ENCODE peak calls at places on chromosomes 16 and 17, in five cellular contexts. One of them, this sample, is unnamed.
A peak's percentile ranks its signal among the peaks of the same experiment; 100 is the strongest.

GRCh38 chr16:75273054-75273925 is 21.9 kb upstream of the BCAR1 start:
- DNase-seq in activated T-helper 1 cell treated with anti-CD3 and anti-CD28 coated beads, Interleukin-2, amount 50 U/mL, for 16 hours: no peak
- DNase-seq in T-helper 17 cell: no peak
- DNase-seq in endothelial cell of umbilical vein: peak; percentile 58
- DNase-seq in dermis blood vessel endothelial cell: peak; percentile 51
- DNase-seq in this sample: no peak

GRCh38 chr16:27977966-27978365 is 85.5 kb downstream of the GSG1L start:
- DNase-seq in activated T-helper 1 cell treated with anti-CD3 and anti-CD28 coated beads, Interleukin-2, amount 50 U/mL, for 16 hours: no peak
- DNase-seq in T-helper 17 cell: no peak
- DNase-seq in endothelial cell of umbilical vein: no peak
- DNase-seq in dermis blood vessel endothelial cell: no peak
- DNase-seq in this sample: no peak

GRCh38 chr17:9444687-9445086 is 130.9 kb downstream of the STX8 start:
- DNase-seq in activated T-helper 1 cell treated with anti-CD3 and anti-CD28 coated beads, Interleukin-2, amount 50 U/mL, for 16 hours: no peak
- DNase-seq in T-helper 17 cell: no peak
- DNase-seq in endothelial cell of umbilical vein: peak; percentile 68
- DNase-seq in dermis blood vessel endothelial cell: peak; percentile 42
- DNase-seq in this sample: no peak

GRCh38 chr16:31452631-31453106 is 6.6 kb upstream of the ARMC5 start:
- DNase-seq in activated T-helper 1 cell treated with anti-CD3 and anti-CD28 coated beads, Interleukin-2, amount 50 U/mL, for 16 hours: no peak
- DNase-seq in T-helper 17 cell: no peak
- DNase-seq in endothelial cell of umbilical vein: peak; percentile 25
- DNase-seq in dermis blood vessel endothelial cell: peak; percentile 43
- DNase-seq in this sample: no peak

GRCh38 chr16:2985457-2985856 is 5.2 kb upstream of the PKMYT1 start:
- DNase-seq in activated T-helper 1 cell treated with anti-CD3 and anti-CD28 coated beads, Interleukin-2, amount 50 U/mL, for 16 hours: no peak
- DNase-seq in T-helper 17 cell: no peak
- DNase-seq in endothelial cell of umbilical vein: no peak
- DNase-seq in dermis blood vessel endothelial cell: no peak
- DNase-seq in this sample: peak; percentile 31

GRCh38 chr17:49209061-49209571 is 1.3 kb downstream of the GNGT2 start:
- DNase-seq in activated T-helper 1 cell treated with anti-CD3 and anti-CD28 coated beads, Interleukin-2, amount 50 U/mL, for 16 hours: no peak
- DNase-seq in T-helper 17 cell: no peak
- DNase-seq in endothelial cell of umbilical vein: no peak
- DNase-seq in dermis blood vessel endothelial cell: no peak
- DNase-seq in this sample: no peak

GRCh38 chr17:13619462-13619861 is 17.7 kb upstream of the HS3ST3A1 start:
- DNase-seq in activated T-helper 1 cell treated with anti-CD3 and anti-CD28 coated beads, Interleukin-2, amount 50 U/mL, for 16 hours: no peak
- DNase-seq in T-helper 17 cell: no peak
- DNase-seq in endothelial cell of umbilical vein: no peak
- DNase-seq in dermis blood vessel endothelial cell: no peak
- DNase-seq in this sample: no peak

GRCh38 chr17:47325176-47325575 is 1.4 kb downstream of the EFCAB13 start:
- DNase-seq in activated T-helper 1 cell treated with anti-CD3 and anti-CD28 coated beads, Interleukin-2, amount 50 U/mL, for 16 hours: no peak
- DNase-seq in T-helper 17 cell: no peak
- DNase-seq in endothelial cell of umbilical vein: no peak
- DNase-seq in dermis blood vessel endothelial cell: no peak
- DNase-seq in this sample: no peak

GRCh38 chr16:68973611-68974120 is 130.3 kb downstream of the TANGO6 start:
- DNase-seq in activated T-helper 1 cell treated with anti-CD3 and anti-CD28 coated beads, Interleukin-2, amount 50 U/mL, for 16 hours: no peak
- DNase-seq in T-helper 17 cell: no peak
- DNase-seq in endothelial cell of umbilical vein: no peak
- DNase-seq in dermis blood vessel endothelial cell: no peak
- DNase-seq in this sample: no peak

GRCh38 chr17:45234641-45235040 is 13.0 kb downstream of the FMNL1 start:
- DNase-seq in activated T-helper 1 cell treated with anti-CD3 and anti-CD28 coated beads, Interleukin-2, amount 50 U/mL, for 16 hours: no peak
- DNase-seq in T-helper 17 cell: no peak
- DNase-seq in endothelial cell of umbilical vein: no peak
- DNase-seq in dermis blood vessel endothelial cell: no peak
- DNase-seq in this sample: peak; percentile 78

GRCh38 chr17:19301274-19301946 is 61.1 kb downstream of the B9D1 start:
- DNase-seq in activated T-helper 1 cell treated with anti-CD3 and anti-CD28 coated beads, Interleukin-2, amount 50 U/mL, for 16 hours: no peak
- DNase-seq in T-helper 17 cell: no peak
- DNase-seq in endothelial cell of umbilical vein: no peak
- DNase-seq in dermis blood vessel endothelial cell: no peak
- DNase-seq in this sample: no peak

GRCh38 chr17:60153606-60154355 is 4.0 kb downstream of the CA4 start:
- DNase-seq in activated T-helper 1 cell treated with anti-CD3 and anti-CD28 coated beads, Interleukin-2, amount 50 U/mL, for 16 hours: no peak
- DNase-seq in T-helper 17 cell: no peak
- DNase-seq in endothelial cell of umbilical vein: no peak
- DNase-seq in dermis blood vessel endothelial cell: no peak
- DNase-seq in this sample: peak; percentile 63

GRCh38 chr17:35449371-35449931 is 885 bp upstream of the SLFN13 start:
- DNase-seq in activated T-helper 1 cell treated with anti-CD3 and anti-CD28 coated beads, Interleukin-2, amount 50 U/mL, for 16 hours: no peak
- DNase-seq in T-helper 17 cell: no peak
- DNase-seq in endothelial cell of umbilical vein: no peak
- DNase-seq in dermis blood vessel endothelial cell: no peak
- DNase-seq in this sample: no peak

GRCh38 chr16:35573407-35573806 is 2114.0 kb downstream of the TP53TG3F start:
- DNase-seq in activated T-helper 1 cell treated with anti-CD3 and anti-CD28 coated beads, Interleukin-2, amount 50 U/mL, for 16 hours: no peak
- DNase-seq in T-helper 17 cell: no peak
- DNase-seq in endothelial cell of umbilical vein: no peak
- DNase-seq in dermis blood vessel endothelial cell: no peak
- DNase-seq in this sample: no peak

GRCh38 chr17:39277110-39277509 is 51.4 kb upstream of the STAC2 start:
- DNase-seq in activated T-helper 1 cell treated with anti-CD3 and anti-CD28 coated beads, Interleukin-2, amount 50 U/mL, for 16 hours: no peak
- DNase-seq in T-helper 17 cell: no peak
- DNase-seq in endothelial cell of umbilical vein: no peak
- DNase-seq in dermis blood vessel endothelial cell: no peak
- DNase-seq in this sample: no peak

GRCh38 chr17:6508519-6509294 is 47.6 kb downstream of the PITPNM3 start:
- DNase-seq in activated T-helper 1 cell treated with anti-CD3 and anti-CD28 coated beads, Interleukin-2, amount 50 U/mL, for 16 hours: no peak
- DNase-seq in T-helper 17 cell: no peak
- DNase-seq in endothelial cell of umbilical vein: no peak
- DNase-seq in dermis blood vessel endothelial cell: peak; percentile 7
- DNase-seq in this sample: peak; percentile 74